ENCODE peak calls at places on chromosomes 3 and 15, in ten cellular contexts. K is gastrocnemius medialis; V is uterus; R is ovary; H is naive thymus-derived CD4-positive, alpha-beta T cell; B is right cardiac atrium; S is cardiac muscle cell; M is left ventricle myocardium inferior; D is SJSA1; Z is stomach. P is an unnamed sample.

GRCh38 chr3:128555098-128555825 is 62.3 kb upstream of the GATA2 start:
- DNase-seq in K (no peak), V (peak; percentile 43), R (no peak), H (no peak), B (peak; percentile 75), S (no peak), M (peak; percentile 65), D (no peak), Z (no peak), P (peak; percentile 71)

GRCh38 chr3:138774529-138775253 is 60.0 kb downstream of the PIK3CB start:
- DNase-seq in K (peak; percentile 89), V (peak; percentile 31), R (peak; percentile 67), H (no peak), B (peak; percentile 35), S (peak; percentile 1), M (no peak), D (peak; percentile 80), Z (peak; percentile 60), P (no peak)

GRCh38 chr15:62739507-62739906 is 303.0 kb upstream of the TPM1 start:
- DNase-seq in K (no peak), V (no peak), R (no peak), H (no peak), B (no peak), S (no peak), M (no peak), D (peak; percentile 39), Z (no peak), P (no peak)

GRCh38 chr15:89421219-89421618 is 75.2 kb downstream of the RHCG start:
- DNase-seq in K (no peak), V (no peak), R (no peak), H (no peak), B (no peak), S (no peak), M (no peak), D (no peak), Z (no peak), P (no peak)

GRCh38 chr15:80450811-80451321 is 46.7 kb downstream of the ARNT2 start:
- DNase-seq in K (no peak), V (no peak), R (no peak), H (no peak), B (no peak), S (no peak), M (no peak), D (no peak), Z (no peak), P (no peak)

GRCh38 chr3:89690649-89691048 is 583.2 kb downstream of the EPHA3 start:
- DNase-seq in K (peak; percentile 61), V (no peak), R (no peak), H (no peak), B (no peak), S (no peak), M (no peak), D (no peak), Z (no peak), P (no peak)

GRCh38 chr3:188689101-188689574 is 482.6 kb upstream of the TPRG1 start:
- DNase-seq in K (no peak), V (no peak), R (no peak), H (no peak), B (peak; percentile 27), S (no peak), M (no peak), D (no peak), Z (no peak), P (peak; percentile 33)

GRCh38 chr3:170494766-170495165 is 76.1 kb downstream of the CLDN11 start:
- DNase-seq in K (no peak), V (peak; percentile 31), R (peak; percentile 57), H (no peak), B (no peak), S (no peak), M (no peak), D (no peak), Z (no peak), P (no peak)

GRCh38 chr15:62464705-62465104 is 299.6 kb upstream of the C2CD4B start:
- DNase-seq in K (no peak), V (no peak), R (no peak), H (no peak), B (no peak), S (no peak), M (no peak), D (peak; percentile 42), Z (no peak), P (peak; percentile 9)

GRCh38 chr15:70584838-70585706 is 178.3 kb downstream of the UACA start:
- DNase-seq in K (no peak), V (no peak), R (no peak), H (peak; percentile 48), B (no peak), S (peak; percentile 69), M (no peak), D (no peak), Z (peak; percentile 27), P (peak; percentile 52)

GRCh38 chr3:123687286-123687685 is 102.4 kb upstream of the HACD2 start:
- DNase-seq in K (no peak), V (no peak), R (peak; percentile 42), H (no peak), B (no peak), S (no peak), M (no peak), D (no peak), Z (no peak), P (no peak)

GRCh38 chr15:57592836-57593420 is 1.2 kb downstream of the MYZAP start:
- DNase-seq in K (no peak), V (no peak), R (no peak), H (no peak), B (no peak), S (no peak), M (no peak), D (no peak), Z (no peak), P (no peak)
- H3K4me1 ChIP-seq in K (peaks cover 29% of the 10 kb centered on the region), V (peaks cover 5% of the 10 kb centered on the region), R (peaks cover 18% of the 10 kb centered on the region), H (no peaks in the 10 kb centered on the region), B (peaks cover 23% of the 10 kb centered on the region), S (peaks cover 44% of the 10 kb centered on the region), M (peaks cover 68% of the 10 kb centered on the region), D (peaks cover 7% of the 10 kb centered on the region), Z (peaks cover 75% of the 10 kb centered on the region), P (no peaks in the 10 kb centered on the region)

GRCh38 chr3:186211101-186211500 is 102.2 kb upstream of the ETV5 start:
- DNase-seq in K (no peak), V (no peak), R (no peak), H (no peak), B (no peak), S (no peak), M (no peak), D (no peak), Z (no peak), P (no peak)
- H3K27me3 ChIP-seq in K (no peaks in the 10 kb centered on the region), V (no peaks in the 10 kb centered on the region), R (no peaks in the 10 kb centered on the region), H (no peaks in the 10 kb centered on the region), B (no peaks in the 10 kb centered on the region), S (no peaks in the 10 kb centered on the region), M (no peaks in the 10 kb centered on the region), D (no peaks in the 10 kb centered on the region), Z (no peaks in the 10 kb centered on the region), P (no peaks in the 10 kb centered on the region)

GRCh38 chr3:105829879-105830622 is 38.8 kb downstream of the CBLB start:
- DNase-seq in K (no peak), V (no peak), R (no peak), H (peak; percentile 42), B (no peak), S (no peak), M (no peak), D (no peak), Z (no peak), P (no peak)

GRCh38 chr3:105827959-105828358 is 40.9 kb downstream of the CBLB start:
- DNase-seq in K (no peak), V (no peak), R (peak; percentile 55), H (no peak), B (no peak), S (no peak), M (no peak), D (peak; percentile 50), Z (no peak), P (peak; percentile 53)

GRCh38 chr3:105830836-105831235 is 38.0 kb downstream of the CBLB start:
- DNase-seq in K (no peak), V (no peak), R (no peak), H (no peak), B (no peak), S (no peak), M (no peak), D (no peak), Z (no peak), P (no peak)

GRCh38 chr3:105828703-105829102 is 40.1 kb downstream of the CBLB start:
- DNase-seq in K (no peak), V (no peak), R (no peak), H (no peak), B (no peak), S (no peak), M (no peak), D (no peak), Z (no peak), P (no peak)

DNA sequence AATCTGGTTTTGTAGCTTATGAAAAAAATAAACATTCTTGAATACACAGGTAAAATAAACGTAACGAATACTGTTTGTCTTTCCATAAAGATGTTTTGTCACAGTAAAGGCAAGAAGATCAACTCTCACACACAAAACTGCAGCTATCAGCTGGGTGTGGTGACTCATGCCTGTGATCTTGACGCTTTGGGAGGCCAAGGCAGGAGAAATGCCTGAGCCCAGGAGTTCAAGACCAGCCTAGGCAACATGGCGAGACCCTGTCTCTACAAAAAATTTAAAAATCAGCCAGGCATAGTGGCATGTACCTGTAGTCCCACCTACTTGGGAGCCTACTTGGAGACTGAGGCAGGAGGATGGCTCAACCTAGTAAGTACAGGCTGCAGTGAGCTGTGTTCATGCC is 39.6 kb downstream of the CBLB start:
- DNase-seq in K (no peak), V (no peak), R (no peak), H (no peak), B (no peak), S (no peak), M (no peak), D (no peak), Z (no peak), P (no peak)
- H3K4me1 ChIP-seq in K (peaks cover 8% of the 10 kb centered on the region), V (peaks cover 7% of the 10 kb centered on the region), R (no peaks in the 10 kb centered on the region), H (peaks cover 64% of the 10 kb centered on the region), B (peaks cover 10% of the 10 kb centered on the region), S (no peaks in the 10 kb centered on the region), M (peaks cover 94% of the 10 kb centered on the region), D (peaks cover 16% of the 10 kb centered on the region), Z (peaks cover 35% of the 10 kb centered on the region), P (peaks cover 35% of the 10 kb centered on the region)

GRCh38 chr3:169228522-169228921 is 435.0 kb downstream of the MECOM start:
- DNase-seq in K (no peak), V (no peak), R (no peak), H (no peak), B (no peak), S (no peak), M (no peak), D (no peak), Z (no peak), P (no peak)

GRCh38 chr3:169232863-169233262 is 430.6 kb downstream of the MECOM start:
- DNase-seq in K (no peak), V (no peak), R (no peak), H (no peak), B (no peak), S (no peak), M (no peak), D (peak; percentile 4), Z (no peak), P (no peak)

GRCh38 chr3:169227911-169228310 is 435.6 kb downstream of the MECOM start:
- DNase-seq in K (no peak), V (no peak), R (no peak), H (no peak), B (no peak), S (no peak), M (no peak), D (no peak), Z (no peak), P (no peak)
- H3K27me3 ChIP-seq in K (no peaks in the 10 kb centered on the region), V (no peaks in the 10 kb centered on the region), R (no peaks in the 10 kb centered on the region), H (no peaks in the 10 kb centered on the region), B (no peaks in the 10 kb centered on the region), S (no peaks in the 10 kb centered on the region), M (no peaks in the 10 kb centered on the region), D (no peaks in the 10 kb centered on the region), Z (no peaks in the 10 kb centered on the region), P (no peaks in the 10 kb centered on the region)